ENCODE peak calls at places on chromosomes 11 and 22, in four cellular contexts. B is NCI-H1417 treated with DMSO at 0.1 percent for 48 hours, Z is NCI-H187, R is H7. D is an unnamed sample.

GRCh38 chr22:18146389-18146753 is 3.6 kb upstream of the USP18 start:
- DNase-seq in B (no peak), Z (no peak), R (no peak), D (no peak)

GRCh38 chr11:5384335-5384734 is 723 bp downstream of the OR51M1 start:
- DNase-seq in B (no peak), Z (no peak), R (no peak), D (no peak)

GRCh38 chr11:23973244-23973643 is 523.6 kb upstream of the LUZP2 start:
- DNase-seq in B (no peak), Z (no peak), R (no peak), D (no peak)

GRCh38 chr11:107018902-107019493 is 722 bp upstream of the GUCY1A2 start:
- DNase-seq in B (no peak), Z (peak), R (peak), D (no peak)

GRCh38 chr11:32830413-32830738 is 649 bp downstream of the PRRG4 start:
- DNase-seq in B (no peak), Z (no peak), R (peak), D (no peak)

GRCh38 chr11:62119569-62119968 is 4.2 kb upstream of the INCENP start:
- DNase-seq in B (no peak), Z (no peak), R (no peak), D (no peak)

GRCh38 chr11:134410766-134411165 is 1.3 kb downstream of the B3GAT1 start:
- DNase-seq in B (no peak), Z (no peak), R (no peak), D (no peak)

GRCh38 chr22:50603511-50604255 is 3.1 kb downstream of the MAPK8IP2 start:
- DNase-seq in B (no peak), Z (no peak), R (no peak), D (no peak)

GRCh38 chr11:111186308-111186967 is 59.1 kb upstream of the POU2AF2 start:
- DNase-seq in B (no peak), Z (no peak), R (no peak), D (no peak)

GRCh38 chr22:43298062-43298801 is 44.9 kb downstream of the SCUBE1 start:
- DNase-seq in B (no peak), Z (no peak), R (no peak), D (no peak)

GRCh38 chr22:27406389-27406861 is 395.1 kb downstream of the MN1 start:
- DNase-seq in B (no peak), Z (no peak), R (no peak), D (no peak)

GRCh38 chr22:35409783-35410662 is 10.1 kb downstream of the MCM5 start:
- DNase-seq in B (no peak), Z (no peak), R (no peak), D (no peak)